ENCODE peak calls at places on chromosomes 1 and 21, in seven cellular contexts. One of them, this sample, is unnamed.

GRCh38 chr21:41199588-41199987 is 31.6 kb downstream of the BACE2 start:
- DNase-seq in A172: no peak
- DNase-seq in lung: no peak
- DNase-seq in astrocyte of the hippocampus: no peak
- DNase-seq in AG09309: no peak
- DNase-seq in stimulated activated CD4-positive, alpha-beta T cell treated with anti-CD3 and anti-CD28 coated beads, Interleukin-4, amount 100 ng/mL, for 48 hours: no peak
- DNase-seq in right cardiac atrium: no peak
- DNase-seq in this sample: no peak

GRCh38 chr1:24705260-24706073 is 39.8 kb upstream of the CLIC4 start:
- DNase-seq in A172: peak; percentile 93
- DNase-seq in lung: peak; percentile 81
- DNase-seq in astrocyte of the hippocampus: peak; percentile 97
- DNase-seq in AG09309: no peak
- DNase-seq in stimulated activated CD4-positive, alpha-beta T cell treated with anti-CD3 and anti-CD28 coated beads, Interleukin-4, amount 100 ng/mL, for 48 hours: peak; percentile 25
- DNase-seq in right cardiac atrium: peak; percentile 94
- DNase-seq in this sample: peak; percentile 96

GRCh38 chr1:39491146-39491921 is at the start of gene BMP8A:
- DNase-seq in A172: no peak
- DNase-seq in lung: peak; percentile 40
- DNase-seq in astrocyte of the hippocampus: peak; percentile 77
- DNase-seq in AG09309: no peak
- DNase-seq in stimulated activated CD4-positive, alpha-beta T cell treated with anti-CD3 and anti-CD28 coated beads, Interleukin-4, amount 100 ng/mL, for 48 hours: peak; percentile 58
- DNase-seq in right cardiac atrium: peak; percentile 72
- DNase-seq in this sample: no peak

GRCh38 chr21:33403128-33403785 is at the start of gene IFNGR2:
- DNase-seq in A172: no peak
- DNase-seq in lung: no peak
- DNase-seq in astrocyte of the hippocampus: peak; percentile 78
- DNase-seq in AG09309: no peak
- DNase-seq in stimulated activated CD4-positive, alpha-beta T cell treated with anti-CD3 and anti-CD28 coated beads, Interleukin-4, amount 100 ng/mL, for 48 hours: no peak
- DNase-seq in right cardiac atrium: peak; percentile 84
- DNase-seq in this sample: no peak

GRCh38 chr1:217462159-217462558 is 168.7 kb downstream of the GPATCH2 start:
- DNase-seq in A172: no peak
- DNase-seq in lung: no peak
- DNase-seq in astrocyte of the hippocampus: no peak
- DNase-seq in AG09309: no peak
- DNase-seq in stimulated activated CD4-positive, alpha-beta T cell treated with anti-CD3 and anti-CD28 coated beads, Interleukin-4, amount 100 ng/mL, for 48 hours: no peak
- DNase-seq in right cardiac atrium: no peak
- DNase-seq in this sample: no peak

GRCh38 chr1:248841702-248842395 is 3.8 kb downstream of the ZNF672 start:
- DNase-seq in A172: peak; percentile 26
- DNase-seq in lung: no peak
- DNase-seq in astrocyte of the hippocampus: peak; percentile 65
- DNase-seq in AG09309: no peak
- DNase-seq in stimulated activated CD4-positive, alpha-beta T cell treated with anti-CD3 and anti-CD28 coated beads, Interleukin-4, amount 100 ng/mL, for 48 hours: no peak
- DNase-seq in right cardiac atrium: peak; percentile 74
- DNase-seq in this sample: peak; percentile 54

GRCh38 chr1:60886793-60887331 is 195.5 kb upstream of the NFIA start:
- DNase-seq in A172: no peak
- DNase-seq in lung: no peak
- DNase-seq in astrocyte of the hippocampus: no peak
- DNase-seq in AG09309: no peak
- DNase-seq in stimulated activated CD4-positive, alpha-beta T cell treated with anti-CD3 and anti-CD28 coated beads, Interleukin-4, amount 100 ng/mL, for 48 hours: no peak
- DNase-seq in right cardiac atrium: no peak
- DNase-seq in this sample: no peak

GRCh38 chr1:201217146-201217545 is 26.5 kb downstream of the IGFN1 start:
- DNase-seq in A172: no peak
- DNase-seq in lung: no peak
- DNase-seq in astrocyte of the hippocampus: no peak
- DNase-seq in AG09309: no peak
- DNase-seq in stimulated activated CD4-positive, alpha-beta T cell treated with anti-CD3 and anti-CD28 coated beads, Interleukin-4, amount 100 ng/mL, for 48 hours: no peak
- DNase-seq in right cardiac atrium: no peak
- DNase-seq in this sample: no peak

GRCh38 chr1:15985611-15986272 is 9.8 kb upstream of the ZBTB17 start:
- DNase-seq in A172: peak; percentile 18
- DNase-seq in lung: no peak
- DNase-seq in astrocyte of the hippocampus: peak; percentile 68
- DNase-seq in AG09309: no peak
- DNase-seq in stimulated activated CD4-positive, alpha-beta T cell treated with anti-CD3 and anti-CD28 coated beads, Interleukin-4, amount 100 ng/mL, for 48 hours: no peak
- DNase-seq in right cardiac atrium: no peak
- DNase-seq in this sample: no peak

GRCh38 chr1:76066390-76066789 is 8.2 kb upstream of the ST6GALNAC3 start:
- DNase-seq in A172: peak; percentile 5
- DNase-seq in lung: no peak
- DNase-seq in astrocyte of the hippocampus: no peak
- DNase-seq in AG09309: no peak
- DNase-seq in stimulated activated CD4-positive, alpha-beta T cell treated with anti-CD3 and anti-CD28 coated beads, Interleukin-4, amount 100 ng/mL, for 48 hours: no peak
- DNase-seq in right cardiac atrium: no peak
- DNase-seq in this sample: peak; percentile 21

GRCh38 chr1:47186267-47187185 is 3.3 kb downstream of the PDZK1IP1 start:
- DNase-seq in A172: no peak
- DNase-seq in lung: no peak
- DNase-seq in astrocyte of the hippocampus: no peak
- DNase-seq in AG09309: no peak
- DNase-seq in stimulated activated CD4-positive, alpha-beta T cell treated with anti-CD3 and anti-CD28 coated beads, Interleukin-4, amount 100 ng/mL, for 48 hours: no peak
- DNase-seq in right cardiac atrium: no peak
- DNase-seq in this sample: no peak

GRCh38 chr1:27521336-27522147 is 31.6 kb upstream of the WASF2 start:
- DNase-seq in A172: no peak
- DNase-seq in lung: no peak
- DNase-seq in astrocyte of the hippocampus: no peak
- DNase-seq in AG09309: no peak
- DNase-seq in stimulated activated CD4-positive, alpha-beta T cell treated with anti-CD3 and anti-CD28 coated beads, Interleukin-4, amount 100 ng/mL, for 48 hours: peak; percentile 32
- DNase-seq in right cardiac atrium: peak; percentile 90
- DNase-seq in this sample: no peak

GRCh38 chr1:47608296-47608875 is 170.5 kb downstream of the FOXD2 start:
- DNase-seq in A172: no peak
- DNase-seq in lung: peak; percentile 21
- DNase-seq in astrocyte of the hippocampus: no peak
- DNase-seq in AG09309: no peak
- DNase-seq in stimulated activated CD4-positive, alpha-beta T cell treated with anti-CD3 and anti-CD28 coated beads, Interleukin-4, amount 100 ng/mL, for 48 hours: no peak
- DNase-seq in right cardiac atrium: no peak
- DNase-seq in this sample: no peak

GRCh38 chr1:162349635-162350330 is 26.9 kb downstream of the SPATA46 start:
- DNase-seq in A172: peak; percentile 93
- DNase-seq in lung: no peak
- DNase-seq in astrocyte of the hippocampus: peak; percentile 79
- DNase-seq in AG09309: peak; percentile 81
- DNase-seq in stimulated activated CD4-positive, alpha-beta T cell treated with anti-CD3 and anti-CD28 coated beads, Interleukin-4, amount 100 ng/mL, for 48 hours: no peak
- DNase-seq in right cardiac atrium: no peak
- DNase-seq in this sample: peak; percentile 96

GRCh38 chr1:60963167-60963909 is 119.0 kb upstream of the NFIA start:
- DNase-seq in A172: no peak
- DNase-seq in lung: no peak
- DNase-seq in astrocyte of the hippocampus: peak; percentile 61
- DNase-seq in AG09309: no peak
- DNase-seq in stimulated activated CD4-positive, alpha-beta T cell treated with anti-CD3 and anti-CD28 coated beads, Interleukin-4, amount 100 ng/mL, for 48 hours: no peak
- DNase-seq in right cardiac atrium: no peak
- DNase-seq in this sample: no peak

GRCh38 chr1:210129759-210130158 is 102.8 kb upstream of the SERTAD4 start:
- DNase-seq in A172: no peak
- DNase-seq in lung: no peak
- DNase-seq in astrocyte of the hippocampus: no peak
- DNase-seq in AG09309: no peak
- DNase-seq in stimulated activated CD4-positive, alpha-beta T cell treated with anti-CD3 and anti-CD28 coated beads, Interleukin-4, amount 100 ng/mL, for 48 hours: no peak
- DNase-seq in right cardiac atrium: no peak
- DNase-seq in this sample: no peak

GRCh38 chr1:55600243-55600642 is 385.1 kb upstream of the USP24 start:
- DNase-seq in A172: no peak
- DNase-seq in lung: no peak
- DNase-seq in astrocyte of the hippocampus: no peak
- DNase-seq in AG09309: no peak
- DNase-seq in stimulated activated CD4-positive, alpha-beta T cell treated with anti-CD3 and anti-CD28 coated beads, Interleukin-4, amount 100 ng/mL, for 48 hours: no peak
- DNase-seq in right cardiac atrium: no peak
- DNase-seq in this sample: no peak

GRCh38 chr1:9890224-9890731 is 19.8 kb downstream of the CTNNBIP1 start:
- DNase-seq in A172: peak; percentile 80
- DNase-seq in lung: no peak
- DNase-seq in astrocyte of the hippocampus: peak; percentile 81
- DNase-seq in AG09309: peak; percentile 67
- DNase-seq in stimulated activated CD4-positive, alpha-beta T cell treated with anti-CD3 and anti-CD28 coated beads, Interleukin-4, amount 100 ng/mL, for 48 hours: no peak
- DNase-seq in right cardiac atrium: peak; percentile 71
- DNase-seq in this sample: peak; percentile 91